ENCODE peak calls at places on chromosomes 7 and 10, in eight cellular contexts. A, M, P, N, U, E, Z and I are unnamed samples.

GRCh38 chr10:102678842-102679289 is 34.6 kb downstream of the TRIM8 start:
- DNase-seq in A (peak), M (peak), P (peak), N (peak), U (peak), E (peak), Z (no peak), I (peak)

GRCh38 chr10:29322918-29323317 is 34.0 kb downstream of the LYZL1 start:
- DNase-seq in A (no peak), M (no peak), P (no peak), N (no peak), U (no peak), E (no peak), Z (no peak), I (peak)

GRCh38 chr10:70034252-70034651 is 18.4 kb upstream of the MACROH2A2 start:
- DNase-seq in A (no peak), M (no peak), P (no peak), N (no peak), U (no peak), E (no peak), Z (no peak), I (no peak)

GRCh38 chr10:60434418-60435046 is 44.9 kb upstream of the ANK3 start:
- DNase-seq in A (no peak), M (peak), P (no peak), N (no peak), U (peak), E (no peak), Z (no peak), I (peak)

GRCh38 chr10:132383026-132383565 is 13.9 kb upstream of the PWWP2B start:
- DNase-seq in A (peak), M (peak), P (no peak), N (peak), U (no peak), E (no peak), Z (no peak), I (no peak)

GRCh38 chr10:6070647-6071046 is 8.5 kb upstream of the IL2RA start:
- DNase-seq in A (no peak), M (no peak), P (no peak), N (no peak), U (no peak), E (no peak), Z (no peak), I (no peak)

GRCh38 chr10:19929466-19930140 is 113.4 kb downstream of the PLXDC2 start:
- DNase-seq in A (no peak), M (no peak), P (no peak), N (no peak), U (no peak), E (no peak), Z (no peak), I (no peak)

GRCh38 chr7:127953423-127953822 is 77.8 kb downstream of the LRRC4 start:
- DNase-seq in A (no peak), M (no peak), P (no peak), N (no peak), U (no peak), E (no peak), Z (no peak), I (no peak)

GRCh38 chr7:121605297-121605640 is 209.2 kb upstream of the FAM3C start:
- DNase-seq in A (no peak), M (no peak), P (no peak), N (no peak), U (no peak), E (no peak), Z (no peak), I (no peak)

GRCh38 chr10:94677691-94678090 is 5.8 kb upstream of the CYP2C18 start:
- DNase-seq in A (no peak), M (peak), P (peak), N (no peak), U (no peak), E (no peak), Z (no peak), I (no peak)

GRCh38 chr7:130906575-130906974 is 172.6 kb upstream of the KLF14 start:
- DNase-seq in A (no peak), M (no peak), P (no peak), N (no peak), U (no peak), E (no peak), Z (no peak), I (no peak)

DNA sequence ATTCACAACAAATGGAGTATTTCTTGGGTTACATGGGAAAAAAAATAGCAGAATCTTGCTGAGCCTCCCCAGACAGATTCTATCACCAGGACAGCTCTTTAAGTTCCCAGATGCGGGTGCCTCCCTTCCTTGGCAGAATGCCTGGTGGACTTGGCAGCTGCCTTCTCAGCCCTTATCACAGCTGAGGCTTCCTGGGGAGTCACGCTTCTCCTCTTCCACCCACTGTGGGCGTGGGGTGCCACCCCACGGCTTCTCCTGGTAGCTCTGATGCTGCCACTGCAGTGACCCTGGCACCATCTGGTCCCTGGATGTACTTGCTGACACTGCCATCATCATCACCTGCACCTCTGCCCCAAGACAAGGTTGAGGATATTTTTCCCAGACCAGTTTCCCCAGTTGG is 16.2 kb upstream of the NME8 start:
- DNase-seq in A (peak), M (peak), P (peak), N (peak), U (no peak), E (no peak), Z (no peak), I (peak)
- TF ChIP-seq EP300 in A (no peak), M (no peak), P (no peak), N (no peak), U (no peak), E (no peak), Z (no peak), I (no peak)

DNA sequence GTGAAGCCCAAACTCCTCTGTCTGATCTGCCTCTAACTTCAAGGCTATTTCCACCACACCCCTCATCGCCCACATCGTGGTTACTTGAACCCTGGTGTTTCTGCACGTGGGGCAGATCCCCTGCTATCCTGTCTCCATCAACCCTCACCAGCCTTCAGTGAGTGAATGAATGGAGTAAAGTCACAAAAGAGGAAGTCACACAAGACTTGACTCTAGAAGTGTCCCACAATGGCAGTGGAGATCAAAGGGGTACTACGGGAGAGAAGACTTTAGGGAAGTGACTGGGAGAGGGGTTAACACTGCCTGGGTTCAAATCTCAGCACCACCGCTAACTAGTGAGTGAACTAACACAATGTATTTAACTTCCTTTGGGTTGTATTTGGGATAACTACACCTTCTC is 85.9 kb downstream of the COBL start:
- DNase-seq in A (no peak), M (no peak), P (no peak), N (no peak), U (no peak), E (no peak), Z (no peak), I (no peak)
- TF ChIP-seq POLR2AphosphoS5 in A (no peak), M (no peak), P (no peak), N (no peak), U (no peak), E (no peak), Z (no peak), I (no peak)

DNA sequence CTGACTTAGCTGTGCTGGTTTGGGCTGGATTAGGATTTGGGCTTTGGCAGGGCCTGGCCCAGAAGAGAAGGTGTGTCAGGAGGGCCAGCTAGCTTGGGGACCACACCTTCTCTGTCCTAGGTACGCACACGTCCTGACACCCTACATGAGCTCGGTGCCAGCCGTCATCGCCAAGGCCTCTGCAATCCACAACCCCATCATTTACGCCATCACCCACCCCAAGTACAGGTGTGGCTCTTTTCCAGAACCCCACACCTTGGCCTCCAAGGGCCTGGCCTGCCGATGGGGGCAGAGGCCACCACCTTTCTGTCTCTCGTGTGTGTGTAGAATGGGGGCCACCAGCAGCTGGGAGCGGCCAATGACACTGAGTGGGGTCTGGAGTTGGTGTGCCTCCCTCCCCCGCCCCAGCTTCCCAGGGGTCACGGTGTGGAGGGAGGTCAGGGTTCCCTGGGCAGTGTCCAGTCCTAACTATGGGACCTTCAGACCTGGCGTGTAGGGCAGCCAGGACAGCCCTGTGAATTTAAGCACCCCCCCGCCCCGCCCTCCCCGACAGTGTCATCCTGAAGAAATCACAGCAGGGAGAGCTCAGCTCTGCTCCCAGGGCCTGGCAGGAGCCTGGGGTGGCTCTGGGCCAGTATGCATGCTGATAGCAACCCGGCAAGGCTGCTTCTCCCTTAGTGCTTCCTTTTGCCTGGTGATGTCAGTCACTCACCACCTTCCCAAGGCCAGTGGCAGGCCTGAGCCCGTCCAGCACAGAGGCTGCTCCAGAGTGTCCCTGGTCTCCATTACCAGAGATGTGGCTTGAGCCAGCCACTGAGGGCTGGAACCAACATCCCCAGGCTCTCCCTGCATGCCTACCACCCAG is 6.9 kb upstream of the LDB3 start:
- DNase-seq in A (no peak), M (no peak), P (peak), N (peak), U (no peak), E (no peak), Z (no peak), I (peak)
- TF ChIP-seq EP300 in A (no peak), M (no peak), P (no peak), N (no peak), U (no peak), E (no peak), Z (no peak), I (no peak)

GRCh38 chr10:72250666-72251065 is 23.1 kb upstream of the DDIT4 start:
- DNase-seq in A (peak), M (peak), P (peak), N (no peak), U (no peak), E (no peak), Z (no peak), I (no peak)
- TF ChIP-seq POLR2AphosphoS5 in A (no peak), M (no peak), P (peak), N (no peak), U (no peak), E (no peak), Z (no peak), I (no peak)

GRCh38 chr10:72736881-72737280 is 44.9 kb downstream of the MCU start:
- DNase-seq in A (no peak), M (no peak), P (no peak), N (no peak), U (no peak), E (no peak), Z (no peak), I (no peak)
- TF ChIP-seq EP300 in A (no peak), M (no peak), P (no peak), N (no peak), U (no peak), E (no peak), Z (no peak), I (no peak)

GRCh38 chr7:96306385-96307125 is 15.3 kb downstream of the SLC25A13 start:
- DNase-seq in A (peak), M (no peak), P (no peak), N (no peak), U (no peak), E (no peak), Z (no peak), I (no peak)

GRCh38 chr7:96310106-96310505 is 11.8 kb downstream of the SLC25A13 start:
- DNase-seq in A (no peak), M (no peak), P (no peak), N (no peak), U (no peak), E (no peak), Z (no peak), I (no peak)

GRCh38 chr7:96308253-96308949 is 13.5 kb downstream of the SLC25A13 start:
- DNase-seq in A (no peak), M (no peak), P (no peak), N (no peak), U (no peak), E (no peak), Z (no peak), I (no peak)

GRCh38 chr7:96305915-96306314 is 16.0 kb downstream of the SLC25A13 start:
- DNase-seq in A (no peak), M (no peak), P (no peak), N (no peak), U (no peak), E (no peak), Z (no peak), I (no peak)

GRCh38 chr7:96308950-96309263 is 13.0 kb downstream of the SLC25A13 start:
- DNase-seq in A (no peak), M (no peak), P (no peak), N (no peak), U (no peak), E (no peak), Z (no peak), I (no peak)
- TF ChIP-seq POLR2AphosphoS5 in A (no peak), M (no peak), P (no peak), N (no peak), U (no peak), E (no peak), Z (no peak), I (no peak)

GRCh38 chr10:78187371-78187770 is 153.7 kb downstream of the RPS24 start:
- DNase-seq in A (no peak), M (no peak), P (no peak), N (no peak), U (no peak), E (no peak), Z (no peak), I (no peak)

GRCh38 chr10:78188459-78188858 is 154.8 kb downstream of the RPS24 start:
- DNase-seq in A (no peak), M (no peak), P (no peak), N (no peak), U (no peak), E (no peak), Z (no peak), I (no peak)

GRCh38 chr10:78184851-78185692 is 151.4 kb downstream of the RPS24 start:
- DNase-seq in A (no peak), M (no peak), P (no peak), N (no peak), U (no peak), E (no peak), Z (no peak), I (no peak)

GRCh38 chr10:78182841-78183240 is 149.2 kb downstream of the RPS24 start:
- DNase-seq in A (no peak), M (no peak), P (no peak), N (no peak), U (no peak), E (no peak), Z (no peak), I (no peak)

GRCh38 chr10:78185693-78186055 is 152.0 kb downstream of the RPS24 start:
- DNase-seq in A (peak), M (no peak), P (no peak), N (no peak), U (no peak), E (no peak), Z (no peak), I (no peak)
- TF ChIP-seq EP300 in A (peak), M (no peak), P (no peak), N (no peak), U (no peak), E (no peak), Z (no peak), I (no peak)

DNA sequence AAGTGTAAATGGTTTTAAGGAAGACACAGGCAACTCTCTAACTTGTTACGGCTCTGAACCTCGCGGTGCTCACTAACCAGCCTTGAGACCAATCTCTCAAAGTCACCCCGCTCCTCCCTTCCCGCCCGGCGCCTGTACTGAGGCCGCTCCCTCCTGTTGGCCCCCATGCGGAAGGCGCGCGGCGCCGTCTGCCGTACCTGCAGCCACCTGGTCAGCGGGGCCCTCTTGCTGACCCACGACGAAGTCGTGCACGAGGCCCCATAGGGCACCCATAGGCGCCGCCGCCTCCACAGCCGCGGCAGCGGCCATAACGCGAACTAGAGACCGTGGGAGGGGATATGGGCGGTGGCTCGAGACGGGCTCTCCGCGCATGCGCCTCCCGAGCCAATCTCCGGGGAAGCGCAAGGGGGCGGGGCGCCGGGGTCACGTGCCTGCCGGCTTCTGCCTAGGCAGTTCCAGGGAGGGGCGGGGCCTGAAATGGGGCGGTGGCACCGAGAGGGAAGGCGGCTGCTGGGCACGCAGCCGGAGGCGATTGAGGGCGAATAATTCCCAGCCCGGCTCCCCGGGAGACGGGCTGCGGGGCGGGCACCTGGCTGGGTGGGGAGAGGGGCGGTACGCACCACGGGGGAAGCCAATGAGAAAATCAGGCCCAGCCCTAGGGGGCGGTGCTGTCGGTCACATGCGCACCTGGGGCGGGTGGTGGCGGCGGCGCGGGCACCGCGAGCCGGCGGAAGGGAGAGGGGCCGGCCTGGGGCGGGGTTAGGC is at the start of gene MMS19:
- DNase-seq in A (peak), M (peak), P (peak), N (peak), U (peak), E (peak), Z (peak), I (peak)
- TF ChIP-seq POLR2AphosphoS5 in A (no peak), M (peak), P (peak), N (peak), U (peak), E (no peak), Z (peak), I (peak)